ENCODE peak calls at places on chromosomes 4 and X, in four cellular contexts. One of them, this sample, is unnamed.

GRCh38 chr4:8115916-8116315 is 42.7 kb downstream of the ABLIM2 start:
- DNase-seq in HCT116: no peak
- DNase-seq in suprapubic skin: no peak
- DNase-seq in GM12891: no peak
- DNase-seq in this sample: no peak

GRCh38 chr4:83316459-83317170 is 18.0 kb downstream of the HPSE start:
- DNase-seq in HCT116: no peak
- DNase-seq in suprapubic skin: no peak
- DNase-seq in GM12891: no peak
- DNase-seq in this sample: no peak

GRCh38 chr4:90833698-90834097 is 706.5 kb downstream of the CCSER1 start:
- DNase-seq in HCT116: no peak
- DNase-seq in suprapubic skin: no peak
- DNase-seq in GM12891: no peak
- DNase-seq in this sample: no peak

GRCh38 chr4:153217440-153217839 is 13.2 kb downstream of the TRIM2 start:
- DNase-seq in HCT116: no peak
- DNase-seq in suprapubic skin: no peak
- DNase-seq in GM12891: no peak
- DNase-seq in this sample: no peak

GRCh38 chr4:70895405-70895804 is 6.8 kb upstream of the MOB1B start:
- DNase-seq in HCT116: no peak
- DNase-seq in suprapubic skin: no peak
- DNase-seq in GM12891: no peak
- DNase-seq in this sample: no peak

GRCh38 chr4:84870398-84871163 is 95.9 kb downstream of the WDFY3 start:
- DNase-seq in HCT116: peak
- DNase-seq in suprapubic skin: no peak
- DNase-seq in GM12891: no peak
- DNase-seq in this sample: no peak

GRCh38 chr4:38150766-38151165 is 190.6 kb downstream of the PTTG2 start:
- DNase-seq in HCT116: no peak
- DNase-seq in suprapubic skin: no peak
- DNase-seq in GM12891: no peak
- DNase-seq in this sample: no peak

GRCh38 chr4:173014113-173014558 is 154.5 kb upstream of the GALNT7 start:
- DNase-seq in HCT116: no peak
- DNase-seq in suprapubic skin: no peak
- DNase-seq in GM12891: no peak
- DNase-seq in this sample: no peak

GRCh38 chr4:99816611-99817309 is at the start of gene DAPP1:
- DNase-seq in HCT116: no peak
- DNase-seq in suprapubic skin: peak
- DNase-seq in GM12891: peak
- DNase-seq in this sample: peak

GRCh38 chr4:3485011-3485881 is 22.1 kb downstream of the DOK7 start:
- DNase-seq in HCT116: no peak
- DNase-seq in suprapubic skin: no peak
- DNase-seq in GM12891: no peak
- DNase-seq in this sample: no peak

GRCh38 chr4:76738081-76738931 is 159.6 kb downstream of the SOWAHB start:
- DNase-seq in HCT116: no peak
- DNase-seq in suprapubic skin: no peak
- DNase-seq in GM12891: no peak
- DNase-seq in this sample: no peak

GRCh38 chrX:30304866-30305265 is 4.3 kb downstream of the NR0B1 start:
- DNase-seq in HCT116: no peak
- DNase-seq in suprapubic skin: no peak
- DNase-seq in GM12891: no peak
- DNase-seq in this sample: no peak

GRCh38 chrX:9293903-9294302 is 171.0 kb upstream of the TBL1X start:
- DNase-seq in HCT116: no peak
- DNase-seq in suprapubic skin: no peak
- DNase-seq in GM12891: no peak
- DNase-seq in this sample: no peak

GRCh38 chrX:149539283-149540132 is 1.3 kb upstream of the EOLA1 start:
- DNase-seq in HCT116: peak
- DNase-seq in suprapubic skin: peak
- DNase-seq in GM12891: peak
- DNase-seq in this sample: peak

GRCh38 chr4:150211016-150211415 is 132.8 kb downstream of the DCLK2 start:
- DNase-seq in HCT116: no peak
- DNase-seq in suprapubic skin: no peak
- DNase-seq in GM12891: no peak
- DNase-seq in this sample: no peak

GRCh38 chrX:129738466-129739308 is at the start of gene XPNPEP2:
- DNase-seq in HCT116: no peak
- DNase-seq in suprapubic skin: no peak
- DNase-seq in GM12891: no peak
- DNase-seq in this sample: no peak

GRCh38 chr4:41525129-41525528 is 12.8 kb upstream of the LIMCH1 start:
- DNase-seq in HCT116: peak
- DNase-seq in suprapubic skin: no peak
- DNase-seq in GM12891: no peak
- DNase-seq in this sample: no peak

GRCh38 chr4:185149392-185149791 is 6.3 kb downstream of the SLC25A4 start:
- DNase-seq in HCT116: no peak
- DNase-seq in suprapubic skin: no peak
- DNase-seq in GM12891: no peak
- DNase-seq in this sample: no peak

GRCh38 chr4:119729815-119730643 is 101.4 kb upstream of the PDE5A start:
- DNase-seq in HCT116: peak
- DNase-seq in suprapubic skin: no peak
- DNase-seq in GM12891: no peak
- DNase-seq in this sample: no peak

GRCh38 chrX:10854594-10854993 is 234.2 kb upstream of the MID1 start:
- DNase-seq in HCT116: no peak
- DNase-seq in suprapubic skin: no peak
- DNase-seq in GM12891: no peak
- DNase-seq in this sample: no peak

GRCh38 chrX:102768984-102769761 is 48.6 kb downstream of the GPRASP3 start:
- DNase-seq in HCT116: peak
- DNase-seq in suprapubic skin: peak
- DNase-seq in GM12891: peak
- DNase-seq in this sample: no peak
- TF ChIP-seq POLR2AphosphoS5 in HCT116: peak
- TF ChIP-seq POLR2AphosphoS5 in suprapubic skin: no peak
- TF ChIP-seq POLR2AphosphoS5 in GM12891: peak
- TF ChIP-seq POLR2AphosphoS5 in this sample: no peak

DNA sequence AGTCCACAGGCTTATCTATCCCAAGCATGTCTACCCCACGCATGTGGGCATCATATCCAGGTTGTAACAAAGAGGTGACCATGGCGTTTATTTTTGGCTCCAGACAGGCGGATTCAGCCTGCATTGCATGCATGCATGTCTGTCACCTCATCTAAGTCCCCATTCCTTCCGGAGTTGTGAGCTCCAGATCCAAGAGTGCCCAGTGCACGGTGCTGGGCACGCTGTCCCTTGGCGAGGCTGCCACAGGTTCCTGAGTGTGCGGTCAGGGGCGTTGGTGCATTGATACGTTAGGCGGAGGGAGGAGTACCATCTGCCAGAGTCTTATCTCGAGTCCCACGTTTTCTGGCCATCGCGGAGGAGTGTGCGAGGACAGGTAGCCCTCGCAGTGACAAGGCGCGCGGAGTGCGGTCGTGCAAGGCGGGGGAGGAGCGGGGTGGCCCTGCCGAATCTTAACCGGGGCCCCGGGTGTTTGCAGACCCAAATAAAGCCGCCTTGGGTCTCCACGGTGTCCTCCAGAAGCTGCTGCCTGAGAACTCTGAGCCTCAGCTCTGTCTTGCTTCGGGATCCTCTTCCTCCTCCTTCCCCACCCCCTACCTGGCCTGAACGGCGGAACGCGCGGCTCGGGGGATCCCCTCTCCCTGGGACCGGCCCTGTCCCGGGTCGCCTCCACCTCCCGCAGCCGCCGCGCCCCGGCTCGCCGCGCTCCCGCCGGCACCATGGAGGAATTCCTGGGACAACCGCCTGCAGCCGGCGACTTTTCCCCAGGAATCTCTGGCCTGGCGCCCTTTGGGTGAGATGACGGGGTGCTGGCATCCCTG is 618 bp upstream of the GALNTL6 start:
- DNase-seq in HCT116: no peak
- DNase-seq in suprapubic skin: no peak
- DNase-seq in GM12891: peak
- DNase-seq in this sample: no peak
- TF ChIP-seq POLR2A in HCT116: no peak
- TF ChIP-seq POLR2A in suprapubic skin: no peak
- TF ChIP-seq POLR2A in GM12891: no peak
- TF ChIP-seq POLR2A in this sample: no peak

DNA sequence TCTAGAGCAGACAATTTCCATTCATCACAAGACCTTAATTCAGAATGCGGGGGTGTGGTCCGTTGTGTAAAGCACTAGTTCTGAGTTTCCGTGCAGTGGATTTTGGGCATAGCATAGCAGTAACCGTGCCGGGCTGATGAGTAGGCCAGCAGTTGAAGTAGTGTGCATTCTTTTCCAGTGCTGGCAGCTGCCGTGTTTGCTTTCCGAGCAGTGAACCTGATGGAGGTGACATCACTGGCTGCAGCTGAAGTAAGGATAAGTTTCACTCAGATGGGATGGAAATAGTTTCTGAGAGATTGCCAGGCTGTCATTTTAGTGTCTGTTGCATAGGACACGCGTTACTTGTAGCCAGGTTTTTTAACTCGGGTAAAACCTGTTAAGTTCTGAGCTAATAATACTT is 107.0 kb upstream of the STIM2 start:
- DNase-seq in HCT116: no peak
- DNase-seq in suprapubic skin: no peak
- DNase-seq in GM12891: no peak
- DNase-seq in this sample: no peak
- TF ChIP-seq POLR2AphosphoS5 in HCT116: no peak
- TF ChIP-seq POLR2AphosphoS5 in suprapubic skin: no peak
- TF ChIP-seq POLR2AphosphoS5 in GM12891: no peak
- TF ChIP-seq POLR2AphosphoS5 in this sample: no peak

DNA sequence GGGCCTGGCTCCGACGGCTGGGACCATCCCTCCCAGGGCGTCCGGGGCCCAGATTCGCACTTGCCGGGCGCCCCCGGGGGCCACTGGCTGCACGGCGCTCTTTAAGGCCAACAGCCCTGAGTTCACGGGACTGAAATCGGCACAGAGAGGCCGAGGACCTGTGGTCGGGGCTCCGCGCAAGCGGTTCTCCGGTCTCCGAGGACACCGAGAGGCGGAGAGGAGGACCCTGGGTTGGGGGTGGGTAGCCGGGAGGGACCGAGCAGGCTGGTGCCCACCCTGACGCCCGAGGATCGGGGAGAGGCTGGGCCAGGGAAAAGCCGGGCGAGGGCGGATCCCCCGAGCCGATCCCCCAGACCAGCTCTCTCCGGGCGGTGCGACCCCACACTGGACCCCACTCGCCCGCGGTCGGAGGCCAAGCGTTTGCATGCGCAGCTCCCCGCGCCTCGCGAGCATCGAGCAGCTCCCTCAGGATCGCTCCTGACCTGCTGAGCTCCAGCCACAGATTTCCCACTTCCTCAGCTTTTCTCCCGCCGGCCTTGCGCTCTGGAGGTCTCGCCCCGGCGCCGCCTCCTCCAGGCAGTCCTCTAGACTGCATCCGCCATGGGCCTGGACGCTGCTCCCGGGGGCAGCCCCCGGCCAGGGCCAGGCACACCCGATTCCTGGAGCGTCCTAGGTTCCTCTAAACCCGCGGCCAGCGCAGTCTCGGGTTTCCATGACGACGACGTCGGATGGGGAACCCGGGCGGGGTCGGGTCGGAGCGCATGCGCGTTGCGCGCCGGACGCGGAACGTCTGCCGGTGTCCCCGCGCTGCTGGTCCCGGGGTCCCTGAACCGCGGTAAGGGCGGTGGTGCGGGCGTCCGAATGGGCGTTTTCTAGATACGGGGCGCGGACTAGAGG is 17.6 kb upstream of the NAT8L start:
- DNase-seq in HCT116: peak
- DNase-seq in suprapubic skin: peak
- DNase-seq in GM12891: peak
- DNase-seq in this sample: peak
- TF ChIP-seq POLR2A in HCT116: peak
- TF ChIP-seq POLR2A in suprapubic skin: no peak
- TF ChIP-seq POLR2A in GM12891: no peak
- TF ChIP-seq POLR2A in this sample: peak

GRCh38 chr4:78956979-78957378 is 17.7 kb upstream of the PAQR3 start:
- DNase-seq in HCT116: no peak
- DNase-seq in suprapubic skin: no peak
- DNase-seq in GM12891: no peak
- DNase-seq in this sample: no peak

GRCh38 chr4:78960926-78961325 is 21.7 kb upstream of the PAQR3 start:
- DNase-seq in HCT116: no peak
- DNase-seq in suprapubic skin: no peak
- DNase-seq in GM12891: no peak
- DNase-seq in this sample: no peak

DNA sequence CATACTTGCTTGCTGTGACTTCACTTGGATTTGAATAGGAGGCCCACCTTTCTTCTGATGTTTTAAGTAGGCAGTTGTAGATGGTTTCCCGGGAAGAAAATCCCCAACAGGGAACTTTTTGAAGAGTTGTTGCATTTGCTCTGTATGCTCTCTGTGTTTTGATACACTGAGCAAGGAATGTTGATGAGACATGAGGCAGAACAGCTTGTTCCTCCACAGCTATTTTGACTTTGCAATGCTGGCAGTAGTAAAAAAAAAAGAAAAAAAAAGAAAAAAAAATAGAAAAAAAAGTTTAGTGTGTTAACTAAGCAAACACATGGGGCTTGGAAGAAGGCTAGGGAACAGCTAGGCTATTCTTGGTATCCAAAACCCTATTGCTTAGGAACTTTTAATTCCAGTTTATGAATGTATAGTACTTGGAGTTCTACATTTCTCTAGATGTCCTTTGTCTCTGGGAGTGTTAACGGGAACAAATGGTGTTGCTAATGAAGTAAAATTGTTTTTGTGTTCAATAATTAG is 23.4 kb upstream of the PAQR3 start:
- DNase-seq in HCT116: no peak
- DNase-seq in suprapubic skin: no peak
- DNase-seq in GM12891: no peak
- DNase-seq in this sample: no peak
- TF ChIP-seq POLR2AphosphoS5 in HCT116: no peak
- TF ChIP-seq POLR2AphosphoS5 in suprapubic skin: no peak
- TF ChIP-seq POLR2AphosphoS5 in GM12891: no peak
- TF ChIP-seq POLR2AphosphoS5 in this sample: no peak

GRCh38 chr4:141220655-141221605 is at the start of gene ZNF330:
- DNase-seq in HCT116: peak
- DNase-seq in suprapubic skin: peak
- DNase-seq in GM12891: peak
- DNase-seq in this sample: peak
- TF ChIP-seq POLR2A in HCT116: peak
- TF ChIP-seq POLR2A in suprapubic skin: peak
- TF ChIP-seq POLR2A in GM12891: peak
- TF ChIP-seq POLR2A in this sample: peak